ENCODE peak calls at places on chromosomes 1 and 21, in seven cellular contexts. M, Q, Z, U, G, F and V are unnamed samples.

GRCh38 chr1:43206721-43207228 is 34.6 kb downstream of the CFAP57 start:
- DNase-seq in U (peak), Z (no peak), F (no peak), Q (peak), G (no peak), M (no peak), V (no peak)

GRCh38 chr1:2360588-2361364 is 30.6 kb downstream of the MORN1 start:
- DNase-seq in Z (no peak), U (no peak), M (no peak), Q (no peak), G (no peak), F (peak), V (no peak)

GRCh38 chr1:108570128-108570527 is 10.2 kb downstream of the EEIG2 start:
- DNase-seq in M (no peak), Z (no peak), U (no peak), F (no peak), G (no peak), Q (peak), V (no peak)

GRCh38 chr1:211738709-211739301 is 63.4 kb upstream of the NEK2 start:
- DNase-seq in M (no peak), G (no peak), Z (no peak), Q (no peak), U (no peak), F (peak), V (no peak)

GRCh38 chr1:27179373-27179772 is 24.4 kb upstream of the SLC9A1 start:
- DNase-seq in Z (no peak), M (no peak), U (no peak), F (no peak), Q (peak), G (no peak), V (no peak)

GRCh38 chr1:226939439-226940028 is 560 bp upstream of the COQ8A start:
- DNase-seq in Q (no peak), G (peak), F (peak), U (peak), M (peak), Z (no peak), V (peak)

GRCh38 chr1:240801445-240801844 is 189.5 kb upstream of the GREM2 start:
- DNase-seq in F (no peak), U (no peak), Q (no peak), Z (no peak), G (no peak), M (no peak), V (no peak)

GRCh38 chr1:55244476-55245109 is 29.4 kb upstream of the USP24 start:
- DNase-seq in G (no peak), F (no peak), M (no peak), Q (no peak), U (no peak), Z (no peak), V (no peak)

GRCh38 chr1:23210963-23211362 is 6.3 kb downstream of the HTR1D start:
- DNase-seq in U (no peak), Z (no peak), M (no peak), Q (no peak), G (no peak), F (no peak), V (no peak)

GRCh38 chr1:41484881-41485280 is 398 bp upstream of the EDN2 start:
- DNase-seq in U (no peak), Q (no peak), G (no peak), F (peak), M (peak), Z (no peak), V (no peak)

GRCh38 chr1:10651377-10651776 is 145.1 kb downstream of the CASZ1 start:
- DNase-seq in G (no peak), M (no peak), U (peak), Q (peak), F (no peak), Z (no peak), V (no peak)

GRCh38 chr1:77394166-77394565 is 112.3 kb downstream of the AK5 start:
- DNase-seq in U (no peak), F (no peak), Q (peak), G (no peak), M (no peak), Z (no peak), V (no peak)

DNA sequence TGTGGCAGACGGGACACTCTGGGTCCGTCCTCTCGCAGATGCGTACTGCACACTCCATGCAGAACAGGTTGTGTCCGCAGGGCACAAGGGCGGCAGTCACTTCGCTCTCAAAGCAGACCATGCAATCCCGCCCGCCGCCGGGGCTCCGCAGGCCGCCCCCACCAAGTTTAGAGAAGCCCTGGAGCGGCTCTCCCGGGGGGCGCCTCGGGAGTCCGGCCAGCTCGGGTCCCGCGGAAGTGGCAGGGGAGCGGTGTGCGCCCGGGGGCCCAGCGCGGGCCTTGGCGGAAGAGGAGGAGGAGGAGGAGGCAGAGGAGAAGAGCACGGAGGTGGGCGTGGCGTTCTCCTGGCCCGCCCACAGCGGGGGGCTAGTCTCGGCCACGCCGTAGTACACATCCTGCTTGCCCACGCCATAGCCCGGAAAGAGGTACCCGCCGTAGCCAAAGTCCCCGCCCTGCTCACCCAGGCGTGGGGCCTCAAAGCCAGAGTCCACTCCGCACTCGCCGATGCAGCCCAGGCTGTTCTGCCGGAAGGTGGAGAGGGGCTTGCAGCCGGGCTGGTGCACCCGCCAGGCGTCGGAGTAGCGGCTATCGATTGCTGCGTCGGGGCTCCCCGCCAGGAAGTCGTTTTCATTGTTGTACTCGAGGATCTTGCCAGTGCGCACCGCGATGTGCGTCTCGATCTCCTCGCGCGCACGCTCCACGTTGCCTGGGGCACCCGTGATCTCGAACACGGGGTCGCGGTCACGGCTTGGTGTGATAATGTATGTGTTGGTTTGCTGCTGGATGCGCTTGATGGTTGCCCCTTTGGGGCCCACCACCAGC is 5.4 kb downstream of the MEX3A start:
- DNase-seq in Z (no peak), U (peak), G (no peak), Q (no peak), M (peak), F (peak), V (peak)
- TF ChIP-seq POLR2A in Z (peak), U (no peak), G (no peak), Q (no peak), M (peak), F (peak), V (peak)

GRCh38 chr21:25582164-25582563 is 25.1 kb downstream of the MRPL39 start:
- DNase-seq in U (no peak), F (no peak), G (no peak), M (no peak), Z (no peak), Q (no peak), V (no peak)

GRCh38 chr21:25579402-25580016 is 27.8 kb downstream of the MRPL39 start:
- DNase-seq in G (no peak), M (no peak), F (no peak), Z (no peak), Q (no peak), U (no peak), V (no peak)

GRCh38 chr21:25573409-25574206 is 33.7 kb downstream of the MRPL39 start:
- DNase-seq in M (no peak), F (no peak), U (peak), Z (no peak), G (no peak), Q (peak), V (no peak)

GRCh38 chr21:25578070-25578961 is 29.0 kb downstream of the MRPL39 start:
- DNase-seq in F (no peak), G (no peak), U (no peak), Q (no peak), Z (no peak), M (no peak), V (no peak)

GRCh38 chr21:25577765-25578069 is 29.6 kb downstream of the MRPL39 start:
- DNase-seq in G (no peak), F (no peak), M (no peak), Q (no peak), U (no peak), Z (no peak), V (no peak)
- TF ChIP-seq POLR2A in G (no peak), F (no peak), M (no peak), Q (no peak), U (no peak), Z (no peak), V (no peak)

GRCh38 chr1:93702102-93702827 is 20.6 kb upstream of the BCAR3 start:
- DNase-seq in F (no peak), U (no peak), G (no peak), Z (no peak), M (no peak), Q (no peak), V (peak)
- TF ChIP-seq POLR2A in F (no peak), U (no peak), G (no peak), Z (no peak), M (no peak), Q (no peak), V (no peak)

GRCh38 chr1:183234660-183235476 is 48.8 kb downstream of the LAMC2 start:
- DNase-seq in Q (peak), U (peak), G (peak), M (no peak), Z (no peak), F (no peak), V (no peak)
- TF ChIP-seq POLR2A in Q (no peak), U (peak), G (no peak), M (no peak), Z (no peak), F (no peak), V (no peak)

DNA sequence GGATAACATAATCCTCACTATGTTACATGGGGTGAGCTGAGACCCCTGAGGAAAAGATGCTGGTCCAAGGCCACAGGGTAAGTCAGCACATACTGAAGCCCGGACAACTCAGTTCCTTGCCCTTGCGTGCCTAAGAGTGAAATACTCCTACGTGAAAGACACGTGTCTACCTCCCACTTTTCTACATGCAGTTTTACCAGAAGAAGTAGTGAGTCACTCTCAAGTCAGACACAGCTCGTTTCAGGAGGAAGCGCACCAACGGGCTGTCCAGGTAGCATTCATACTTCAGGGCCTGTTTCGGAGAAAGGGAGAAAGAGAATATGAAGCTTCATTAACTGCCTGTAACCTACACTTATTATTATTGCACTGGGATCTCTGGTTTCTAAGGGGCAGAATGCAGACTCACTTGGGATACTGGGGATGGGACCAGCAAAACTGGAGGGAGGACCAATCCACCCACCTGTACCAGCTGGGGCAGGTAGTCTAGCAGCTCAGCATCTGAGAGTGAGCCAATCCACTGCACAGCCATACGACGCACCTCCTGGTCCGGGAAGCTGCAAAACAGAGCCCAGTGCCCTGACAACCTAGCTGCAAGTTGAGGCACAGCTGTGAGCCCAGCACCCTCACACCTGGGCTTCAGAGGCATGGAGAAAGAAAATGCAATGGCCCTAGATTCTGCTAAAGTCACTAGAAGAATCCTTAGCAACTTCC is 32.4 kb upstream of the PPP1R15B start:
- DNase-seq in M (no peak), F (peak), Z (no peak), G (no peak), U (no peak), Q (no peak), V (no peak)
- TF ChIP-seq POLR2A in M (no peak), F (no peak), Z (no peak), G (no peak), U (no peak), Q (no peak), V (no peak)

GRCh38 chr1:13749543-13750307 is 49.7 kb downstream of the PRDM2 start:
- DNase-seq in Q (peak), Z (no peak), U (peak), M (peak), F (peak), G (peak), V (peak)

GRCh38 chr1:13751458-13751871 is 51.5 kb downstream of the PRDM2 start:
- DNase-seq in Z (no peak), M (no peak), F (no peak), G (no peak), U (no peak), Q (no peak), V (no peak)

GRCh38 chr1:13746342-13746741 is 46.4 kb downstream of the PRDM2 start:
- DNase-seq in M (no peak), F (no peak), G (no peak), U (no peak), Z (no peak), Q (no peak), V (no peak)

GRCh38 chr1:13751985-13752384 is 52.0 kb downstream of the PRDM2 start:
- DNase-seq in Z (no peak), G (no peak), U (no peak), M (no peak), Q (no peak), F (no peak), V (no peak)

DNA sequence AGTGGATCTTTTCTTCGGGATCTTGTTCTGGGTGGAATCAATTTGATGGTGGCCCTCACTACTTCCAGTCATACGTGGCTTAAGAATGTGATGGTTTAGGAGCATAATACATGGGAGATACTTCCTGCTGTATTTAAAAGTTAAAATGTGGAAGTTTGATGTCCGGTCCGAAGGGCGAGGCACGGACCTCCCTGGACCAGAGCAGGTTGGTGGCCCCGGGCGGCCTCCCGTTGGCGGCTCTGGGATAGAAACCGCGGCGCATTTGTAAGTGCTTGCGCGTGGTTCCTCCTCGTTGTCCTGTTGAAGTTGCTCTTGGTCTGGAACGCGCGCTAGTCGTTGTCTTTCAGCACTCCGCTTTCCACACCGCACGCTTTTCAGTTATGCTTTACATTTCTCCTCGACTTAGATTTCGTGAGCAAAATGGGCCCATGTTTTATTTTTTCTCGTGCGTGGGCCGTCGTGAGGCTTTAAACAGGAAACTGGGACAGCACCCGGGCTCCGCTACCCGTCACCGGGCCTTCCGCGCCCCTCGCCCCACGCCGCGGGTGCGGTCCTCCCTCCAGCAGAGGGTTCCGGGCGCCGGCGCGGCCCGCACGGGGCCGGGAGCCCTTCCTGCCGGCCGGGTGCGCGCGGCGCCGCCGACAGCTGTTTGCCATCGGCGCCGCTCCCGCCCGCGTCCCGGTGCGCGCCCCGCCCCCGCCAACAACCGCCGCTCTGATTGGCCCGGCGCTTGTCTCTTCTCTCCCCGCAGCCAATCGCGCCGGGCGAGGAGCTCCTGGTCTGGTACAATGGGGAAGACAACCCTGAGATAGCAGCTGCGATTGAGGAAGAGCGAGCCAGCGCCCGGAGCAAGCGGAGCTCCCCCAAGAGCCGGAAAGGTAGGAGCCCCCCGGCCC is 48.9 kb downstream of the PRDM2 start:
- DNase-seq in U (peak), M (peak), G (peak), Q (peak), Z (peak), F (peak), V (peak)
- TF ChIP-seq POLR2A in U (peak), M (peak), G (no peak), Q (peak), Z (peak), F (peak), V (peak)

DNA sequence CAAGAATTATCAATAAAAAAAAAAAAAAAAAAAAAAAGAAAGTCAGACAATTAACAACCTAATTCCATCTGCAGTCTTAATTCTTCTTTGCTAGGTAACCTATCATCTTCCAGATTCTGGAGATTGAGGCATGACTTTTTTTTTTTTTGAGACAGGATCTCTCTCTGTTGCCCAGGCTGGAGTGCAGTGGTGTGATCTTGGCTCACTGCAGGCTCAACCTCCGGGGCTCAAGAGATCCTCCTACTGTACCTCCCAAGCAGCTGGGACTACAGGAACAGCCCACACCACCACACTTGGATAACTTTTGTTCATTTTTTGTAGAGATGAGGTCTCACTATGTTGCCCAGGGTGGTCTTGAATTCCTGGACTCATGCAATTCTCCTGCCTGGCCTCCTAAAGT is 4.6 kb upstream of the RAD54L start:
- DNase-seq in M (no peak), Q (no peak), U (no peak), Z (no peak), F (no peak), G (no peak), V (no peak)
- TF ChIP-seq POLR2A in M (no peak), Q (no peak), U (no peak), Z (no peak), F (no peak), G (no peak), V (no peak)

GRCh38 chr1:117581391-117581943 is 24.4 kb upstream of the TENT5C start:
- DNase-seq in G (no peak), Z (no peak), Q (no peak), F (peak), M (no peak), U (no peak), V (no peak)

GRCh38 chr1:117580882-117581281 is 25.0 kb upstream of the TENT5C start:
- DNase-seq in Q (no peak), F (no peak), G (no peak), M (no peak), U (no peak), Z (no peak), V (no peak)

GRCh38 chr1:117584181-117584580 is 21.7 kb upstream of the TENT5C start:
- DNase-seq in F (no peak), Z (no peak), U (no peak), G (no peak), M (no peak), Q (no peak), V (no peak)

GRCh38 chr1:117580436-117580835 is 25.4 kb upstream of the TENT5C start:
- DNase-seq in Z (no peak), Q (no peak), U (no peak), M (no peak), F (no peak), G (no peak), V (no peak)

DNA sequence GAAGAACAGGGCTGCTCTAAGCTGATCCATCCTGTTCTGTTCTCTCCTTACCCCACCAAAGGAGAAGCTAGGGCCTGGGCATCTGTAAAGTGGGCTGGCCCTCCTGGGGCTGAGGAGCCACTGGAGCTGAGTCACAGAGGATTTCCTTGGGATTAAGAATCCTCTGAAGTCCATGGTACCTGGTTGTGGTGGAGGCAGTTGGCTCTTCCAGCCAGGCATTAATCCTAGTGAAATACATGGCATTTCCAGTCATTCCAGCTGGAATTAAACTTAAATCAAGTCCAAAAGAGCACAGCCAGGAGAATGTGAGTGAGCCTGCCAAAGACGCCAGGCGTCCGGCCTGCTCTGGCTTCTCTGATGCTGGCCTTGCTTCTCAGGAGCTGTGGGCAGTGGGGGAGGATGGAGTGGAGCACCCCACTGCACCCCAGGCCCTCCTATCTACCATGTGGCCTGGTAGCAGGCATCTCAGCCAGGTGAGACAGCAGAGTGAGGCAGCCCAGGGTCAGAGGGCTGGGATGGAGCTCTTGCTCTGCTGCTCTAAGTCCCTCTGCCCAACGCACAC is 23.4 kb upstream of the TENT5C start:
- DNase-seq in Q (no peak), F (no peak), Z (no peak), U (no peak), G (no peak), M (no peak), V (no peak)
- TF ChIP-seq POLR2A in Q (no peak), F (no peak), Z (no peak), U (no peak), G (no peak), M (no peak), V (no peak)

GRCh38 chr1:169110691-169111447 is 4.4 kb downstream of the ATP1B1 start:
- DNase-seq in U (peak), M (no peak), F (no peak), Z (no peak), Q (peak), G (no peak), V (peak)
- TF ChIP-seq POLR2A in U (no peak), M (no peak), F (no peak), Z (no peak), Q (no peak), G (no peak), V (no peak)

DNA sequence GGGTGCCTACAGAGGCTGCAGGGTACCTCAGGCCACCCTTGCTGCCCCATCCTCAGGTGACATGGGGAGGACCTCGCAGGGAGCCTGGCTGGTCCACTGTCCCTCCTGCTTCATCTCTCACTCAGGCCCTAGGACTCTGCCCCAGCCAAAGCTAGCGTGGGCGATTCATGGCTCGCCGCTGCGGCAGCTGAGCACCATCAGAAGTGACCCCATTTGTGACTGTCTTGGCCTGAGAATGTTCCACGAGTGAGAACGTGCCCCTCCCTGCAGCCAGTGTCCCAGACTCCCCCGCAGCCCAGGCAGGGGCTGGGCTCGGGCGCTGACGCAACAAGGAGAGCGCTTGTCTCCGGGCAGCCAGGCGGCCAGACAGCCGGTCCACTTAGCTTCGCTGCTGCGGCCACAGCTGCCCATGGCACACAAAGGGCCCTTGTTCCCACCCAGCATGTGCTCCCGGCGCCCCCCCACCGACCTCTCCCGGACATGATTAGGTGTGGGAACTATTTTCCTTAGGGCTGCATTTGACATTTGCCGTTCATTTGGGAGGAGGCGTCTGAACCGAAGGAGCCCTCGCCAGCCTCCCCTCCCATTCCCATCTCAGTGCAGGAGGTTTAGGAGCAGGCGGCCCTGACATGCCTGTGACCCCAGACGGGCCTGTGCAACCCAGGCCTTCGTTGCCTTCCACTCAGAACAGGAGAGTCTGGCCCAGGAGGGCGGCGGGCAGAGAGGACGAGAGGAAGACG is 19.3 kb upstream of the POFUT2 start:
- DNase-seq in Z (no peak), G (peak), M (peak), U (peak), F (peak), Q (no peak), V (peak)
- TF ChIP-seq POLR2A in Z (no peak), G (no peak), M (no peak), U (peak), F (no peak), Q (no peak), V (peak)